ENCODE peak calls at places on chromosomes 2 and 18, in seven cellular contexts. One of them, this sample, is unnamed.
A peak's percentile ranks its signal among the peaks of the same experiment; 100 is the strongest.

GRCh38 chr18:73777356-73778051 is 370.1 kb downstream of the FBXO15 start:
- DNase-seq in Panc1: no peak
- DNase-seq in foreskin fibroblast: no peak
- DNase-seq in cardiac fibroblast: no peak
- DNase-seq in bronchial epithelial cell: no peak
- DNase-seq in epithelial cell of esophagus: no peak
- DNase-seq in heart left ventricle: no peak
- DNase-seq in this sample: no peak

GRCh38 chr18:25175558-25175957 is 176.4 kb downstream of the ZNF521 start:
- DNase-seq in Panc1: no peak
- DNase-seq in epithelial cell of esophagus: no peak
- DNase-seq in heart left ventricle: no peak
- DNase-seq in cardiac fibroblast: no peak
- DNase-seq in foreskin fibroblast: no peak
- DNase-seq in bronchial epithelial cell: no peak
- DNase-seq in this sample: no peak

GRCh38 chr2:236531991-236532390 is 37.6 kb upstream of the ACKR3 start:
- DNase-seq in heart left ventricle: no peak
- DNase-seq in bronchial epithelial cell: peak; percentile 64
- DNase-seq in foreskin fibroblast: no peak
- DNase-seq in Panc1: no peak
- DNase-seq in cardiac fibroblast: no peak
- DNase-seq in epithelial cell of esophagus: peak; percentile 75
- DNase-seq in this sample: no peak

GRCh38 chr18:48555465-48555995 is 16.7 kb downstream of the CTIF start:
- DNase-seq in Panc1: no peak
- DNase-seq in epithelial cell of esophagus: no peak
- DNase-seq in bronchial epithelial cell: no peak
- DNase-seq in cardiac fibroblast: no peak
- DNase-seq in heart left ventricle: no peak
- DNase-seq in foreskin fibroblast: no peak
- DNase-seq in this sample: no peak

GRCh38 chr2:26317377-26318105 is 28.4 kb upstream of the SELENOI start:
- DNase-seq in foreskin fibroblast: no peak
- DNase-seq in Panc1: no peak
- DNase-seq in cardiac fibroblast: no peak
- DNase-seq in bronchial epithelial cell: peak; percentile 31
- DNase-seq in epithelial cell of esophagus: peak; percentile 43
- DNase-seq in heart left ventricle: no peak
- DNase-seq in this sample: no peak

GRCh38 chr18:55054591-55054990 is 95.3 kb upstream of the CCDC68 start:
- DNase-seq in heart left ventricle: no peak
- DNase-seq in bronchial epithelial cell: no peak
- DNase-seq in cardiac fibroblast: no peak
- DNase-seq in Panc1: no peak
- DNase-seq in foreskin fibroblast: no peak
- DNase-seq in epithelial cell of esophagus: no peak
- DNase-seq in this sample: no peak

GRCh38 chr2:227164745-227165350 is 424 bp downstream of the COL4A3 start:
- DNase-seq in heart left ventricle: no peak
- DNase-seq in epithelial cell of esophagus: peak; percentile 23
- DNase-seq in foreskin fibroblast: no peak
- DNase-seq in bronchial epithelial cell: no peak
- DNase-seq in Panc1: no peak
- DNase-seq in cardiac fibroblast: no peak
- DNase-seq in this sample: no peak

GRCh38 chr2:164363646-164364045 is 257.6 kb downstream of the GRB14 start:
- DNase-seq in bronchial epithelial cell: peak; percentile 1
- DNase-seq in foreskin fibroblast: no peak
- DNase-seq in heart left ventricle: no peak
- DNase-seq in epithelial cell of esophagus: no peak
- DNase-seq in Panc1: no peak
- DNase-seq in cardiac fibroblast: no peak
- DNase-seq in this sample: no peak

GRCh38 chr2:32482466-32482865 is 125.6 kb downstream of the BIRC6 start:
- DNase-seq in bronchial epithelial cell: no peak
- DNase-seq in epithelial cell of esophagus: no peak
- DNase-seq in foreskin fibroblast: no peak
- DNase-seq in cardiac fibroblast: no peak
- DNase-seq in heart left ventricle: no peak
- DNase-seq in Panc1: no peak
- DNase-seq in this sample: no peak

GRCh38 chr18:33665630-33666029 is 87.6 kb downstream of the ASXL3 start:
- DNase-seq in foreskin fibroblast: no peak
- DNase-seq in heart left ventricle: no peak
- DNase-seq in epithelial cell of esophagus: no peak
- DNase-seq in cardiac fibroblast: no peak
- DNase-seq in Panc1: no peak
- DNase-seq in bronchial epithelial cell: no peak
- DNase-seq in this sample: no peak

GRCh38 chr2:232464534-232464865 is 8.5 kb downstream of the ALPI start:
- DNase-seq in epithelial cell of esophagus: no peak
- DNase-seq in cardiac fibroblast: no peak
- DNase-seq in Panc1: no peak
- DNase-seq in heart left ventricle: no peak
- DNase-seq in bronchial epithelial cell: no peak
- DNase-seq in foreskin fibroblast: no peak
- DNase-seq in this sample: no peak

GRCh38 chr2:134379293-134379692 is 125.4 kb downstream of the MGAT5 start:
- DNase-seq in cardiac fibroblast: peak; percentile 33
- DNase-seq in Panc1: no peak
- DNase-seq in epithelial cell of esophagus: no peak
- DNase-seq in bronchial epithelial cell: no peak
- DNase-seq in foreskin fibroblast: no peak
- DNase-seq in heart left ventricle: no peak
- DNase-seq in this sample: no peak

GRCh38 chr2:101188683-101189405 is 37.7 kb upstream of the TBC1D8 start:
- DNase-seq in epithelial cell of esophagus: no peak
- DNase-seq in heart left ventricle: no peak
- DNase-seq in cardiac fibroblast: peak; percentile 58
- DNase-seq in bronchial epithelial cell: no peak
- DNase-seq in foreskin fibroblast: no peak
- DNase-seq in Panc1: no peak
- DNase-seq in this sample: no peak

GRCh38 chr2:198968585-198968984 is 489.2 kb downstream of the SATB2 start:
- DNase-seq in epithelial cell of esophagus: no peak
- DNase-seq in bronchial epithelial cell: no peak
- DNase-seq in heart left ventricle: no peak
- DNase-seq in cardiac fibroblast: no peak
- DNase-seq in foreskin fibroblast: no peak
- DNase-seq in Panc1: no peak
- DNase-seq in this sample: no peak

GRCh38 chr2:216758431-216759155 is 63.2 kb upstream of the IGFBP5 start:
- DNase-seq in epithelial cell of esophagus: no peak
- DNase-seq in heart left ventricle: no peak
- DNase-seq in Panc1: no peak
- DNase-seq in foreskin fibroblast: no peak
- DNase-seq in bronchial epithelial cell: no peak
- DNase-seq in cardiac fibroblast: no peak
- DNase-seq in this sample: no peak

GRCh38 chr18:25033747-25034471 is 318.1 kb downstream of the ZNF521 start:
- DNase-seq in bronchial epithelial cell: peak; percentile 57
- DNase-seq in heart left ventricle: no peak
- DNase-seq in epithelial cell of esophagus: peak; percentile 52
- DNase-seq in foreskin fibroblast: no peak
- DNase-seq in cardiac fibroblast: no peak
- DNase-seq in Panc1: no peak
- DNase-seq in this sample: no peak

GRCh38 chr2:182503886-182504285 is 77.0 kb upstream of the PDE1A start:
- DNase-seq in heart left ventricle: no peak
- DNase-seq in bronchial epithelial cell: peak; percentile 46
- DNase-seq in foreskin fibroblast: peak; percentile 18
- DNase-seq in cardiac fibroblast: peak; percentile 79
- DNase-seq in Panc1: no peak
- DNase-seq in epithelial cell of esophagus: peak; percentile 35
- DNase-seq in this sample: no peak

GRCh38 chr2:42708196-42708595 is 55.7 kb downstream of the OXER1 start:
- DNase-seq in bronchial epithelial cell: no peak
- DNase-seq in foreskin fibroblast: no peak
- DNase-seq in epithelial cell of esophagus: no peak
- DNase-seq in cardiac fibroblast: no peak
- DNase-seq in Panc1: no peak
- DNase-seq in heart left ventricle: no peak
- DNase-seq in this sample: no peak

GRCh38 chr2:96353032-96353561 is 17.5 kb downstream of the NCAPH start:
- DNase-seq in foreskin fibroblast: peak; percentile 50
- DNase-seq in bronchial epithelial cell: no peak
- DNase-seq in Panc1: no peak
- DNase-seq in heart left ventricle: peak; percentile 76
- DNase-seq in epithelial cell of esophagus: peak; percentile 29
- DNase-seq in cardiac fibroblast: peak; percentile 73
- DNase-seq in this sample: no peak

GRCh38 chr2:145421841-145422240 is 901.9 kb upstream of the ZEB2 start:
- DNase-seq in Panc1: no peak
- DNase-seq in bronchial epithelial cell: no peak
- DNase-seq in cardiac fibroblast: peak; percentile 37
- DNase-seq in epithelial cell of esophagus: no peak
- DNase-seq in heart left ventricle: no peak
- DNase-seq in foreskin fibroblast: peak; percentile 38
- DNase-seq in this sample: no peak

GRCh38 chr2:72572501-72572900 is 253.3 kb downstream of the EXOC6B start:
- DNase-seq in Panc1: no peak
- DNase-seq in foreskin fibroblast: no peak
- DNase-seq in bronchial epithelial cell: no peak
- DNase-seq in cardiac fibroblast: peak; percentile 73
- DNase-seq in epithelial cell of esophagus: no peak
- DNase-seq in heart left ventricle: no peak
- DNase-seq in this sample: peak; percentile 32

GRCh38 chr2:159946326-159946992 is 116.0 kb downstream of the PLA2R1 start:
- DNase-seq in bronchial epithelial cell: peak; percentile 34
- DNase-seq in Panc1: no peak
- DNase-seq in foreskin fibroblast: peak; percentile 32
- DNase-seq in epithelial cell of esophagus: no peak
- DNase-seq in cardiac fibroblast: peak; percentile 92
- DNase-seq in heart left ventricle: no peak
- DNase-seq in this sample: no peak

GRCh38 chr2:152334701-152335015 is 316 bp upstream of the FMNL2 start:
- DNase-seq in foreskin fibroblast: no peak
- DNase-seq in Panc1: no peak
- DNase-seq in heart left ventricle: no peak
- DNase-seq in bronchial epithelial cell: no peak
- DNase-seq in cardiac fibroblast: no peak
- DNase-seq in epithelial cell of esophagus: no peak
- DNase-seq in this sample: no peak
- TF ChIP-seq CTCF in foreskin fibroblast: no peak
- TF ChIP-seq CTCF in Panc1: no peak
- TF ChIP-seq CTCF in heart left ventricle: no peak
- TF ChIP-seq CTCF in bronchial epithelial cell: no peak
- TF ChIP-seq CTCF in cardiac fibroblast: no peak
- TF ChIP-seq CTCF in epithelial cell of esophagus: no peak
- TF ChIP-seq CTCF in this sample: no peak

GRCh38 chr18:49561377-49562193 is at the start of gene LIPG:
- DNase-seq in epithelial cell of esophagus: peak; percentile 97
- DNase-seq in foreskin fibroblast: peak; percentile 57
- DNase-seq in Panc1: peak; percentile 87
- DNase-seq in bronchial epithelial cell: peak; percentile 95
- DNase-seq in heart left ventricle: peak; percentile 10
- DNase-seq in cardiac fibroblast: peak; percentile 89
- DNase-seq in this sample: peak; percentile 89
- H3K4me3 ChIP-seq in epithelial cell of esophagus: peak within 1 kb of the TSS; percentile 49
- H3K4me3 ChIP-seq in foreskin fibroblast: peak within 1 kb of the TSS; percentile 46
- H3K4me3 ChIP-seq in Panc1: peak within 1 kb of the TSS; percentile 84
- H3K4me3 ChIP-seq in bronchial epithelial cell: peak within 1 kb of the TSS; percentile 47
- H3K4me3 ChIP-seq in heart left ventricle: peak within 1 kb of the TSS; percentile 45
- H3K4me3 ChIP-seq in cardiac fibroblast: peak within 1 kb of the TSS; percentile 76
- H3K4me3 ChIP-seq in this sample: peak within 1 kb of the TSS; percentile 68

GRCh38 chr2:15918761-15919356 is 21.5 kb upstream of the MYCN start:
- DNase-seq in epithelial cell of esophagus: no peak
- DNase-seq in Panc1: no peak
- DNase-seq in foreskin fibroblast: no peak
- DNase-seq in heart left ventricle: no peak
- DNase-seq in bronchial epithelial cell: no peak
- DNase-seq in cardiac fibroblast: no peak
- DNase-seq in this sample: no peak
- TF ChIP-seq CTCF in epithelial cell of esophagus: no peak
- TF ChIP-seq CTCF in Panc1: no peak
- TF ChIP-seq CTCF in foreskin fibroblast: no peak
- TF ChIP-seq CTCF in heart left ventricle: no peak
- TF ChIP-seq CTCF in bronchial epithelial cell: no peak
- TF ChIP-seq CTCF in cardiac fibroblast: no peak
- TF ChIP-seq CTCF in this sample: no peak

GRCh38 chr18:9661564-9661963 is 46.5 kb upstream of the RAB31 start:
- DNase-seq in cardiac fibroblast: peak; percentile 33
- DNase-seq in foreskin fibroblast: no peak
- DNase-seq in epithelial cell of esophagus: peak; percentile 57
- DNase-seq in heart left ventricle: no peak
- DNase-seq in bronchial epithelial cell: peak; percentile 41
- DNase-seq in Panc1: no peak
- DNase-seq in this sample: no peak

GRCh38 chr18:9665311-9665710 is 42.8 kb upstream of the RAB31 start:
- DNase-seq in epithelial cell of esophagus: no peak
- DNase-seq in heart left ventricle: no peak
- DNase-seq in Panc1: no peak
- DNase-seq in foreskin fibroblast: no peak
- DNase-seq in bronchial epithelial cell: no peak
- DNase-seq in cardiac fibroblast: no peak
- DNase-seq in this sample: no peak

GRCh38 chr18:9663377-9663776 is 44.7 kb upstream of the RAB31 start:
- DNase-seq in Panc1: no peak
- DNase-seq in epithelial cell of esophagus: peak; percentile 38
- DNase-seq in heart left ventricle: no peak
- DNase-seq in bronchial epithelial cell: no peak
- DNase-seq in cardiac fibroblast: no peak
- DNase-seq in foreskin fibroblast: no peak
- DNase-seq in this sample: no peak

GRCh38 chr18:9658111-9658641 is 43.8 kb upstream of the PPP4R1 start:
- DNase-seq in cardiac fibroblast: no peak
- DNase-seq in Panc1: no peak
- DNase-seq in bronchial epithelial cell: peak; percentile 100
- DNase-seq in epithelial cell of esophagus: peak; percentile 99
- DNase-seq in heart left ventricle: no peak
- DNase-seq in foreskin fibroblast: no peak
- DNase-seq in this sample: no peak

DNA sequence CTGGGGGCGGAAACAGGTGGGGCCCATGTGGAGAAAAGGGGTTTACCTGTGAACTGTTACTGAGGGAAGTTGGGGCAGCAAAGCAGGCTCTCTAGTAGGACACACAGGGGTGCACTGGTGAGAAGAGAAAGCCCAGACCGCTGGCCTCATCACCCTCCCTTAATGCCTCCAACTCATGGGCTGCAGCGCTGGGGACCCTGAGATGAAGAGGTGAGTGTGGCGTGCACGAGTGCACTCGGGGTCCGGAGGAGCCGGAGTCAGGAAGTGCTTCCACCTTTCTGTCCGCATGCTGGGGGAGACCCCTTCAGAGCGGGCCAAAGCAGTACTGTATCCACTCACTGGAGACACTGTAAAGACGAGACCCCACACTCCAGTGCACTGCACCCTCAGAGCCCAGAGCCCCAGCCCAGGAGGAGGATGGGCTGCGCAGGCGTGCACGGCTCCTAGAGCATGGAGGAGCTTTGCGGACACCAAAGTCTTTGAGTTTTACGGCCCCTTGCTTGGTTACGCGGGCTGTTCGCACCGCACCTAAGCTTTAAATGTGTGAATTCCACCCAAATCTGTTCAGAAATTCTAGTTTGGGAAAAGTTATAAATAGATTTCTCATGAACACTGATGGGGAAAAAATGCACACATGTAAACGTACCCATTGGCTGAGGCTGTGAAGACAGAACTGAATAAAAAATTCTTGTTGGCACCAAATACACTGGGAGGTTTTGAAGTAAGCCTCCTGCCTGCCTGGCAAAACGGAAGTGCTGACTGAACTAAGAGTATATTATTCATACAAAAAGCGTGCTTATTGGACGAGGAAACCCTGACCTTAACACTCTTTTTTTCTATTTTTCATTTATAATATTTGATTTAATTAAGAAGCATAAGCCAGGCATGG is 45.4 kb upstream of the PPP4R1 start:
- DNase-seq in epithelial cell of esophagus: no peak
- DNase-seq in Panc1: no peak
- DNase-seq in heart left ventricle: no peak
- DNase-seq in cardiac fibroblast: no peak
- DNase-seq in foreskin fibroblast: no peak
- DNase-seq in bronchial epithelial cell: no peak
- DNase-seq in this sample: no peak
- H3K4me3 ChIP-seq in epithelial cell of esophagus: no peak overlapping the region
- H3K4me3 ChIP-seq in Panc1: no peak overlapping the region
- H3K4me3 ChIP-seq in heart left ventricle: no peak overlapping the region
- H3K4me3 ChIP-seq in cardiac fibroblast: no peak overlapping the region
- H3K4me3 ChIP-seq in foreskin fibroblast: no peak overlapping the region
- H3K4me3 ChIP-seq in bronchial epithelial cell: no peak overlapping the region
- H3K4me3 ChIP-seq in this sample: no peak overlapping the region